ENCODE peak calls at places on chromosomes 11 and 22, in seven cellular contexts. Y is MV-4-11; V is EH; Z is activated CD4-positive, alpha-beta T cell treated with anti-CD3 and anti-CD28 coated beads, Interleukin-2, amount 50 U/mL, for 4 hours; D is hippocampal formation; M is ELR; F is stimulated activated CD4-positive, alpha-beta T cell treated with anti-CD3 and anti-CD28 coated beads, Interleukin-12 subunit alpha, Interleukin-12 subunit beta, amount 100 ng/mL, for 48 hours. G is an unnamed sample.

GRCh38 chr22:44068422-44069191 is 44.5 kb downstream of the PARVB start:
- DNase-seq in D (peak), V (no peak), Y (peak), M (no peak), F (no peak), Z (no peak), G (no peak)

GRCh38 chr22:45483918-45484499 is 18.7 kb upstream of the FBLN1 start:
- DNase-seq in M (no peak), Y (no peak), D (no peak), Z (no peak), V (no peak), F (no peak), G (no peak)

GRCh38 chr11:64784813-64785581 is 6.7 kb upstream of the SF1 start:
- DNase-seq in Y (no peak), D (no peak), M (no peak), Z (no peak), F (no peak), V (no peak), G (no peak)

GRCh38 chr11:20374746-20375305 is 11.3 kb downstream of the HTATIP2 start:
- DNase-seq in Y (no peak), Z (no peak), V (peak), F (no peak), D (no peak), M (peak), G (no peak)

GRCh38 chr22:36445158-36445668 is 36.2 kb downstream of the TXN2 start:
- DNase-seq in V (peak), D (no peak), Y (peak), Z (no peak), F (no peak), M (peak), G (no peak)

GRCh38 chr22:30033891-30034290 is 46.4 kb upstream of the HORMAD2 start:
- DNase-seq in Y (peak), Z (no peak), F (no peak), D (no peak), V (no peak), M (no peak), G (no peak)

GRCh38 chr22:21775061-21775460 is 39.5 kb upstream of the YPEL1 start:
- DNase-seq in V (peak), Y (no peak), Z (no peak), M (no peak), F (no peak), D (peak), G (no peak)

GRCh38 chr22:27844256-27844655 is 42.7 kb upstream of the MN1 start:
- DNase-seq in F (no peak), V (no peak), Z (no peak), M (no peak), Y (no peak), D (no peak), G (no peak)

GRCh38 chr22:36741204-36741793 is 34.6 kb downstream of the IFT27 start:
- DNase-seq in Y (peak), V (peak), D (no peak), M (peak), Z (no peak), F (no peak), G (no peak)